ENCODE peak calls at places on chromosome 4, in six cellular contexts. A is glutamatergic neuron; L is CD8-positive, alpha-beta T cell; K is astrocyte of the spinal cord; D is activated B cell treated with CpG ODN at 0.5 μM for 24 hours; J is GM12865. C is an unnamed sample.

GRCh38 chr4:108166038-108166437 is 2.7 kb downstream of the LEF1 start:
- DNase-seq in A (no peak), J (no peak), K (no peak), D (no peak), L (no peak), C (no peak)

GRCh38 chr4:3781193-3781886 is 15.2 kb downstream of the ADRA2C start:
- DNase-seq in J (peak), K (no peak), A (no peak), D (no peak), L (no peak), C (no peak)

GRCh38 chr4:68348577-68348976 is 1.3 kb downstream of the YTHDC1 start:
- DNase-seq in D (no peak), A (no peak), K (no peak), J (no peak), L (no peak), C (no peak)

GRCh38 chr4:93865650-93866049 is 37.1 kb downstream of the ATOH1 start:
- DNase-seq in L (no peak), K (no peak), J (no peak), D (no peak), A (no peak), C (no peak)

GRCh38 chr4:83129258-83129657 is 14.7 kb upstream of the PLAC8 start:
- DNase-seq in K (no peak), D (no peak), A (no peak), J (no peak), L (no peak), C (no peak)

GRCh38 chr4:31620476-31620875 is 900.3 kb downstream of the PCDH7 start:
- DNase-seq in D (no peak), J (no peak), A (no peak), L (no peak), K (peak), C (no peak)

GRCh38 chr4:70496231-70496630 is 22.1 kb upstream of the AMTN start:
- DNase-seq in L (no peak), D (no peak), J (no peak), A (no peak), K (no peak), C (no peak)

GRCh38 chr4:6341696-6342095 is 72.0 kb downstream of the WFS1 start:
- DNase-seq in L (no peak), J (no peak), A (peak), D (no peak), K (no peak), C (no peak)

GRCh38 chr4:187604984-187605383 is 390.6 kb upstream of the ZFP42 start:
- DNase-seq in A (peak), K (no peak), L (no peak), J (no peak), D (no peak), C (no peak)

GRCh38 chr4:73701116-73701515 is 39.3 kb upstream of the CXCL8 start:
- DNase-seq in J (no peak), K (no peak), D (no peak), A (no peak), L (no peak), C (no peak)

GRCh38 chr4:9773464-9773863 is 8.0 kb upstream of the DRD5 start:
- DNase-seq in L (no peak), J (no peak), D (no peak), A (no peak), K (no peak), C (no peak)

GRCh38 chr4:9765091-9765490 is 16.3 kb upstream of the DRD5 start:
- DNase-seq in J (peak), A (peak), D (no peak), L (no peak), K (no peak), C (no peak)

DNA sequence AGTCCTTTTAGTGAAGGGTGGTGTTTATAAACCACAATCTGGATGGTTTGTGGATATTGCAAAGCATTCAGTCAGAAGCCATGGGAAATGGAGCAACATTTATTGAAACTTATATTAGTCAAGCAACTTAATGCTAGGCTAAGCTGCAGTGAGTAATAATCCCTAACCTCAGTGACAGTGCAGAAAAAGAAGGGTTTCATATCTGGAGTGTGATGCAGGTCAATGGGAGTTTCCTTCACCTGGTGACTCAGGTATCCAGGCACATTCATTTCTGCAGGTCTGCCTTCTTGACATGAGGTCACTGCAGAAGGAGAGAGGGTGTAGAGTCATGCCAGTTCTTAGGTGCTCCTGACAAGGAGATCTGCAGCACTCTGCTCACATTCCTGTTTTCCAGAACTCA is 10.4 kb upstream of the DRD5 start:
- DNase-seq in J (no peak), L (no peak), A (no peak), K (no peak), D (no peak), C (no peak)
- TF ChIP-seq CTCF in J (no peak), L (no peak), A (no peak), K (no peak), D (no peak), C (no peak)

DNA sequence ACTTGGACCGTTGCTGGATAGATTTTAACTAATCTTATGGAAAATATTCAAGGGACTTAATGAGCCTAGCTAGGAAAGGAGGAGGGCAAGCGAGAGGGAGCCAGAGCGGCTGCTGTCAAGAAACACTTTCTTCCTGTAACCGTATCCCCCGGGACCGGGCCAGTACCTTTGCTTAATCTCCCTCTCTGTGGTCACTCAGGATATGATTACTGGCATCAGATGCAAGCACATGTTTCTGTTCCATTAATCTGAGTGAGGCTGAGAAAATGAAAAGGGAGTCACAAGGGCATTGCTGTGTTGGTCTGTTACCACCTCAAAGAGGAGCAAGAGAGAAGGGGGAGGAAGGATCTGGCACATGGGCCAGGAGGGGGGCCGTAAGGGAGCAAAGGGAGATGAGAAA is 356.7 kb upstream of the GATB start:
- DNase-seq in D (no peak), K (no peak), L (no peak), A (peak), J (no peak), C (no peak)
- TF ChIP-seq CTCF in D (no peak), K (no peak), L (no peak), A (no peak), J (no peak), C (no peak)

DNA sequence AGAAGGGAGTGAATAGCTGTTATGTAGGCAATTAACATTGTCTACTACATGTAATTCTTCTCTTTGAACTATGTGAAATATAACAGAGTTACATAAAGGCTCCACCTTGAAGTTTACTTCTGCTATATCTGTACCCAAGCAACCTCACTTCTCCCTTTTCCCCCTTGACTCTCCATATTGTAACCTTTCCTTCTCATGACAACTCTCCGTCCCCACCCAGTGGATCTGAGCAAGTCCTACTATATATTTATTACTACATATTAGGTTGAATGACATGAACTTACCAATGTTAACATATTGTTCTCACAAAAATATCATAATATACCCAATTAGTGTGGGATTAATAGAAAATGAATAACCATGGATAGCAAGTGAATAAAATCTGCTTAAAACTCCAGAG is 93.2 kb upstream of the ATP8A1 start:
- DNase-seq in J (peak), D (no peak), K (no peak), A (no peak), L (peak), C (no peak)
- TF ChIP-seq CTCF in J (peak), D (no peak), K (no peak), A (no peak), L (peak), C (no peak)

DNA sequence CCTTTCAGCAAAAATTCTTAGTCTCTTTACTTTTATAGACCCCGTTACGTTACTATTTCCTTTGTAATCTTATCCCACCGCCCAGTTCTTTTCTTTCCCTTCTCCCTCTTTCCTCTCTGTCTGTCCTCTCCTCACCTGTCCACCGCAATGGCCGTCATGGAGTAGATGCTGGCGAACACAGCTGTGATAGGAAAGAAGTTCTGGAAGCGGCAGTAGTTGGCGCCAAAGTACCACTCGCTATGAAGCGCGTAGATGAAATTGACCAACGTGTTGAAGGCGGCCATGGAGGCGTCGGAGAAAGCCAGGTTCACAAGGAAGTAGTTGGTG is 829 bp downstream of the TACR3 start:
- DNase-seq in L (no peak), D (no peak), K (peak), J (no peak), A (no peak), C (no peak)
- TF ChIP-seq CTCF in L (no peak), D (no peak), K (no peak), J (no peak), A (no peak), C (no peak)

DNA sequence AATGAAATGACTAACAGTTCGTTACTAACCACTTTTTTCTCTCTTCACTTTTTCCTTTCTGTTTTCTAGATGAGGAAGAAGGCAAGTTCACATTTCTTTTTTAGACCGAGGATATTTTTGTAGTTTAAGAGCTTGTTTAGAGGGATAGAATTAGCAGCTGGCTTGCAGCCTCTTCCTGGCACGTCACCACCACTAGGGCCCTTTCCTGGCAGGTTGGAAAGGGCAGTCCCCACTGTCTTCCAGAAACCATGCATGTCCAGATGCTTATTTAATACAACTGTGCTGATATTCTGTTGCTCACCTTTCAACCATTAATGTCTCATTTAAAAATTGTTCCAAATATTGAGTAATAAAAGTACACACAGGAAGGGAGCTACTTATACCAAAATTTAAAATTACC is 209.5 kb upstream of the PACRGL start:
- DNase-seq in K (no peak), A (no peak), D (no peak), J (no peak), L (no peak), C (no peak)
- TF ChIP-seq CTCF in K (no peak), A (peak), D (no peak), J (no peak), L (no peak), C (no peak)

DNA sequence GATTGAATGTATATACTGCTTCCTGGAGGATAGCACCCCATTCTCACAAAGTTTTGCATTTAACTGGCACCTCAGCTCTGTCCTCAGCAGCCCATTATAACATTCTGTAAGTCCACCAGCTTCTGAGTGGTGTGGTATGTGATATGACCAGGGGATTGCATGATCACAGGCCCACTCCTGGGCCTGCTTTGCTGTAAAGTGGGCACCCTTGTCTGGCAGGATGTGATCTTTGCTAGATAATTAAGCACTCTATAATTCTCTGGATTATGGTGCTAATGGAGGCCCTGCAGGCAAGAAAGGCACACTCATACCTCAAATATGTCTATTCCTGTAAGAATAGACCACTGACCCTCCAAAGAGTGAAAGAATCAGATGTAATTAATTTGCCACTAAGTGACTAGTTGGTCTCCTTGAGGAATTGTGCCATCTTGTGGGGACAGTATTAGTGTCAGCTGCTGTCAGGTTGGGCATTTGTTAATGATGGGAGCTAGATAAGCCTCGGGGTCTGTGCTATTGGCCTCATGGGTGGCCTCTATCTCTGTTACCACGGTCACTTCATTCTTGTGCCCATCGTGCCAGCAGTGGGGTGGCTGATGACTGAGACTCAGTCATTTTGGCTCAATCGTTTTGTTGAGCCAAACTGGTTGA is 2.2 kb upstream of the CFI start:
- DNase-seq in A (no peak), J (peak), K (peak), D (no peak), L (no peak), C (no peak)
- TF ChIP-seq CTCF in A (no peak), J (peak), K (peak), D (no peak), L (no peak), C (no peak)

GRCh38 chr4:184722798-184723197 is 11.1 kb downstream of the CENPU start:
- DNase-seq in A (no peak), K (no peak), D (no peak), J (no peak), L (no peak), C (no peak)
- TF ChIP-seq CTCF in A (no peak), K (no peak), D (no peak), J (peak), L (no peak), C (no peak)

DNA sequence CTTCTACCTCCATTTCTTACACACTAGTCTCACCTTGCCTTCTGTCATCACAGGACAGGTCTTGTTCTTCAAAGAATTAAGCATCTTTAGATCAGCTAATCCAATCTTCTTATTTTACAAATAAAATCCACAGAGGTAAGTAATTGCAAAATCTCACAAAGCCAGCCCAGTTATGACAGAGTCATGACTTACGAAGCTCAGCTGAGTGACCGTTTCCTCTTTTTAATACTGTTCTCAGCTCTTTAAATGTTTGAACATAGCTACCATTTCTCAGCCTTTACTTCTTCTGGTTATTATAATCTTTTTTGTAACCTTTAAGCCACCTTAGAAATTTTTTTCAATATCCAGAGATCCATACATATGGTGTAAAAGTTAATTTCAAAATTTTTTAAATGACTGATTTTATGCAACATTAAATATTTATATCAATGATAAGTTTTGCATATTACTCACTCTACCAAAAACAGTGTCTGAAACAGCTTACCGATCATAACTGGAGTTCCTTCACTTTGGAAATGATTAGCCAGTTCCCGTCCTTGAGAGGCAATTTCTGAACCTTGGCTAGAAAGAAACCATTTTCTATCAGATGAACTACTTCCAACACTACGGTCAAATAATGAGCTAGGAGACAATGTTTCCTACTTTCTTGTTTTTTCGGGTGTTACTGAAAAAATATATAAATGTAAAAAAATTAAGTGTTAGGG is 8.8 kb downstream of the ANKRD37 start:
- DNase-seq in L (no peak), K (no peak), J (no peak), D (no peak), A (no peak), C (no peak)
- TF ChIP-seq CTCF in L (no peak), K (no peak), J (no peak), D (no peak), A (no peak), C (no peak)

GRCh38 chr4:84189138-84189537 is 310.0 kb downstream of the NKX6-1 start:
- DNase-seq in K (no peak), J (no peak), L (no peak), A (no peak), D (no peak), C (no peak)
- TF ChIP-seq CTCF in K (no peak), J (no peak), L (no peak), A (no peak), D (no peak), C (no peak)

GRCh38 chr4:102625232-102625930 is 124.2 kb downstream of the NFKB1 start:
- DNase-seq in K (peak), D (no peak), L (peak), J (peak), A (no peak), C (no peak)
- TF ChIP-seq CTCF in K (peak), D (peak), L (peak), J (peak), A (no peak), C (peak)